ENCODE peak calls at places on chromosomes 16 and 17, in ten cellular contexts. T is esophagus squamous epithelium; W is heart right ventricle; R is islet precursor cell; D is NCI-H1694 treated with DMSO at 0.1 percent for 48 hours; N is RWPE1; L is GM19239; X is neural crest cell; J is naive thymus-derived CD8-positive, alpha-beta T cell; P is lower leg skin. K is an unnamed sample.

GRCh38 chr17:76337413-76337777 is 16.3 kb downstream of the PRPSAP1 start:
- DNase-seq in T (no peak), W (no peak), R (no peak), D (no peak), N (no peak), L (no peak), X (no peak), J (no peak), P (peak; percentile 12), K (no peak)

GRCh38 chr16:73058616-73059409 is 10.9 kb upstream of the ZFHX3 start:
- DNase-seq in T (no peak), W (peak; percentile 64), R (peak; percentile 78), D (peak; percentile 55), N (no peak), L (peak; percentile 48), X (peak; percentile 53), J (no peak), P (no peak), K (no peak)

GRCh38 chr16:67672739-67673662 is 6.4 kb downstream of the C16orf86 start:
- DNase-seq in T (no peak), W (peak; percentile 66), R (peak; percentile 85), D (peak; percentile 27), N (peak; percentile 64), L (no peak), X (peak; percentile 47), J (peak; percentile 30), P (peak; percentile 92), K (peak; percentile 80)

GRCh38 chr16:19307587-19308241 is 22.2 kb downstream of the CLEC19A start:
- DNase-seq in T (no peak), W (no peak), R (peak; percentile 66), D (no peak), N (no peak), L (no peak), X (peak; percentile 58), J (no peak), P (no peak), K (no peak)

GRCh38 chr17:33838281-33838680 is 416.8 kb upstream of the CCL2 start:
- DNase-seq in T (no peak), W (no peak), R (no peak), D (no peak), N (peak; percentile 3), L (no peak), X (no peak), J (no peak), P (no peak), K (no peak)

GRCh38 chr16:11406177-11406560 is 60.9 kb downstream of the RMI2 start:
- DNase-seq in T (no peak), W (no peak), R (no peak), D (no peak), N (no peak), L (no peak), X (no peak), J (no peak), P (no peak), K (no peak)

GRCh38 chr16:86074651-86075487 is 175.9 kb downstream of the IRF8 start:
- DNase-seq in T (no peak), W (no peak), R (peak; percentile 87), D (no peak), N (no peak), L (no peak), X (peak; percentile 42), J (no peak), P (peak; percentile 82), K (no peak)

GRCh38 chr17:67051155-67051538 is 6.8 kb downstream of the CACNG1 start:
- DNase-seq in T (no peak), W (no peak), R (peak; percentile 40), D (no peak), N (no peak), L (no peak), X (no peak), J (no peak), P (peak; percentile 45), K (no peak)

GRCh38 chr17:17737938-17738894 is 57.0 kb downstream of the RAI1 start:
- DNase-seq in T (no peak), W (no peak), R (peak; percentile 76), D (no peak), N (peak; percentile 58), L (no peak), X (no peak), J (peak; percentile 31), P (no peak), K (no peak)

GRCh38 chr17:50396261-50397110 is 837 bp downstream of the LRRC59 start:
- DNase-seq in T (no peak), W (no peak), R (no peak), D (no peak), N (peak; percentile 73), L (no peak), X (no peak), J (peak; percentile 11), P (peak; percentile 88), K (no peak)

GRCh38 chr17:66964083-66964771 is at the start of gene CACNG4:
- DNase-seq in T (no peak), W (no peak), R (peak; percentile 83), D (no peak), N (no peak), L (no peak), X (peak; percentile 49), J (no peak), P (no peak), K (no peak)

GRCh38 chr16:84879569-84880487 is 60.0 kb downstream of the CRISPLD2 start:
- DNase-seq in T (no peak), W (no peak), R (peak; percentile 82), D (no peak), N (peak; percentile 81), L (no peak), X (no peak), J (no peak), P (no peak), K (no peak)

GRCh38 chr16:54347961-54348360 is 61.4 kb upstream of the IRX3 start:
- DNase-seq in T (no peak), W (no peak), R (peak; percentile 66), D (no peak), N (no peak), L (no peak), X (no peak), J (no peak), P (no peak), K (no peak)

GRCh38 chr17:82065193-82065637 is 389 bp downstream of the DUS1L start:
- DNase-seq in T (no peak), W (peak; percentile 29), R (no peak), D (no peak), N (peak; percentile 30), L (peak; percentile 85), X (no peak), J (no peak), P (no peak), K (no peak)

GRCh38 chr17:35534694-35535093 is 2.8 kb downstream of the SLFN12L start:
- DNase-seq in T (no peak), W (no peak), R (no peak), D (no peak), N (no peak), L (no peak), X (no peak), J (no peak), P (no peak), K (no peak)

GRCh38 chr17:7307686-7308624 is 527 bp downstream of the EIF5A start:
- DNase-seq in T (no peak), W (peak; percentile 64), R (peak; percentile 65), D (no peak), N (peak; percentile 26), L (no peak), X (peak; percentile 20), J (peak; percentile 62), P (no peak), K (no peak)

GRCh38 chr17:6496116-6496481 is 51.8 kb downstream of the PIMREG start:
- DNase-seq in T (no peak), W (no peak), R (peak; percentile 84), D (no peak), N (no peak), L (no peak), X (no peak), J (no peak), P (peak; percentile 80), K (no peak)

GRCh38 chr17:26765860-26766709 is 527.8 kb upstream of the WSB1 start:
- DNase-seq in T (no peak), W (no peak), R (no peak), D (no peak), N (no peak), L (no peak), X (no peak), J (no peak), P (no peak), K (no peak)

GRCh38 chr16:84886536-84887090 is 66.8 kb downstream of the CRISPLD2 start:
- DNase-seq in T (no peak), W (no peak), R (no peak), D (no peak), N (no peak), L (no peak), X (no peak), J (no peak), P (no peak), K (no peak)

GRCh38 chr17:79406316-79406715 is 204.5 kb downstream of the RBFOX3 start:
- DNase-seq in T (no peak), W (no peak), R (no peak), D (no peak), N (no peak), L (no peak), X (no peak), J (no peak), P (no peak), K (no peak)

GRCh38 chr17:50022463-50023130 is 27.6 kb upstream of the DLX3 start:
- DNase-seq in T (no peak), W (no peak), R (peak; percentile 53), D (no peak), N (no peak), L (no peak), X (no peak), J (no peak), P (peak; percentile 45), K (no peak)

GRCh38 chr17:73305845-73306836 is 5.7 kb downstream of the CDC42EP4 start:
- DNase-seq in T (no peak), W (no peak), R (peak; percentile 78), D (no peak), N (no peak), L (no peak), X (no peak), J (no peak), P (no peak), K (no peak)

GRCh38 chr17:49549691-49550678 is 25.7 kb upstream of the NXPH3 start:
- DNase-seq in T (no peak), W (no peak), R (peak; percentile 61), D (no peak), N (no peak), L (no peak), X (no peak), J (no peak), P (peak; percentile 76), K (no peak)

GRCh38 chr17:39196820-39197331 is 593 bp downstream of the CACNB1 start:
- DNase-seq in T (no peak), W (peak; percentile 30), R (no peak), D (no peak), N (peak; percentile 54), L (peak; percentile 43), X (no peak), J (no peak), P (no peak), K (no peak)

GRCh38 chr17:6421700-6422604 is 13.0 kb downstream of the AIPL1 start:
- DNase-seq in T (peak; percentile 10), W (peak; percentile 75), R (peak; percentile 96), D (peak; percentile 49), N (peak; percentile 84), L (peak; percentile 86), X (peak; percentile 95), J (peak; percentile 67), P (peak; percentile 95), K (peak; percentile 71)

GRCh38 chr16:89602273-89602951 is 11.0 kb upstream of the DPEP1 start:
- DNase-seq in T (no peak), W (no peak), R (peak; percentile 95), D (no peak), N (peak; percentile 93), L (no peak), X (peak; percentile 65), J (peak; percentile 18), P (no peak), K (no peak)

GRCh38 chr17:61647044-61647443 is 56.0 kb upstream of the NACA2 start:
- DNase-seq in T (no peak), W (no peak), R (no peak), D (no peak), N (no peak), L (no peak), X (no peak), J (no peak), P (no peak), K (no peak)

GRCh38 chr17:28379814-28380571 is 8.5 kb downstream of the SARM1 start:
- DNase-seq in T (no peak), W (no peak), R (peak; percentile 88), D (no peak), N (peak; percentile 90), L (no peak), X (no peak), J (no peak), P (no peak), K (no peak)

K was measured in GM18507.